ENCODE peak calls at places on chromosomes 13 and 19, in four cellular contexts. One of them, this sample, is unnamed.

GRCh38 chr13:35785563-35786327 is 309.3 kb upstream of the MAB21L1 start:
- DNase-seq in stimulated activated CD4-positive, alpha-beta T cell treated with anti-CD3 and anti-CD28 coated beads, Interleukin-4, amount 100 ng/mL, for 4 hours: no peak
- DNase-seq in choroid plexus epithelial cell: no peak
- DNase-seq in AG20443: no peak
- DNase-seq in this sample: no peak

GRCh38 chr19:57171551-57172081 is 4.3 kb upstream of the DUXA start:
- DNase-seq in choroid plexus epithelial cell: peak; percentile 61
- DNase-seq in stimulated activated CD4-positive, alpha-beta T cell treated with anti-CD3 and anti-CD28 coated beads, Interleukin-4, amount 100 ng/mL, for 4 hours: peak; percentile 15
- DNase-seq in AG20443: peak; percentile 72
- DNase-seq in this sample: peak; percentile 57

GRCh38 chr13:49569993-49570689 is 15.2 kb downstream of the RCBTB1 start:
- DNase-seq in stimulated activated CD4-positive, alpha-beta T cell treated with anti-CD3 and anti-CD28 coated beads, Interleukin-4, amount 100 ng/mL, for 4 hours: no peak
- DNase-seq in choroid plexus epithelial cell: no peak
- DNase-seq in AG20443: no peak
- DNase-seq in this sample: no peak

GRCh38 chr19:3225677-3226093 is 1.2 kb downstream of the CELF5 start:
- DNase-seq in stimulated activated CD4-positive, alpha-beta T cell treated with anti-CD3 and anti-CD28 coated beads, Interleukin-4, amount 100 ng/mL, for 4 hours: no peak
- DNase-seq in AG20443: peak; percentile 17
- DNase-seq in choroid plexus epithelial cell: no peak
- DNase-seq in this sample: no peak

GRCh38 chr13:46773556-46773955 is 23.4 kb downstream of the ESD start:
- DNase-seq in AG20443: no peak
- DNase-seq in stimulated activated CD4-positive, alpha-beta T cell treated with anti-CD3 and anti-CD28 coated beads, Interleukin-4, amount 100 ng/mL, for 4 hours: no peak
- DNase-seq in choroid plexus epithelial cell: no peak
- DNase-seq in this sample: no peak

GRCh38 chr19:47351545-47351944 is 2.4 kb downstream of the DHX34 start:
- DNase-seq in AG20443: peak; percentile 41
- DNase-seq in stimulated activated CD4-positive, alpha-beta T cell treated with anti-CD3 and anti-CD28 coated beads, Interleukin-4, amount 100 ng/mL, for 4 hours: no peak
- DNase-seq in choroid plexus epithelial cell: peak; percentile 82
- DNase-seq in this sample: no peak

GRCh38 chr13:69553976-69554375 is 553.6 kb upstream of the ATXN8OS start:
- DNase-seq in stimulated activated CD4-positive, alpha-beta T cell treated with anti-CD3 and anti-CD28 coated beads, Interleukin-4, amount 100 ng/mL, for 4 hours: no peak
- DNase-seq in choroid plexus epithelial cell: no peak
- DNase-seq in AG20443: no peak
- DNase-seq in this sample: no peak

GRCh38 chr19:42242071-42242511 is 311 bp downstream of the GSK3A start:
- DNase-seq in AG20443: peak; percentile 33
- DNase-seq in stimulated activated CD4-positive, alpha-beta T cell treated with anti-CD3 and anti-CD28 coated beads, Interleukin-4, amount 100 ng/mL, for 4 hours: peak; percentile 42
- DNase-seq in choroid plexus epithelial cell: peak; percentile 14
- DNase-seq in this sample: peak; percentile 53

GRCh38 chr13:24624363-24624762 is 55.8 kb upstream of the ATP12A start:
- DNase-seq in AG20443: no peak
- DNase-seq in choroid plexus epithelial cell: no peak
- DNase-seq in stimulated activated CD4-positive, alpha-beta T cell treated with anti-CD3 and anti-CD28 coated beads, Interleukin-4, amount 100 ng/mL, for 4 hours: no peak
- DNase-seq in this sample: no peak

GRCh38 chr13:41916173-41916954 is 44.5 kb downstream of the VWA8 start:
- DNase-seq in choroid plexus epithelial cell: peak; percentile 93
- DNase-seq in AG20443: peak; percentile 41
- DNase-seq in stimulated activated CD4-positive, alpha-beta T cell treated with anti-CD3 and anti-CD28 coated beads, Interleukin-4, amount 100 ng/mL, for 4 hours: no peak
- DNase-seq in this sample: no peak

GRCh38 chr19:30224689-30225606 is 147.2 kb upstream of the ZNF536 start:
- DNase-seq in stimulated activated CD4-positive, alpha-beta T cell treated with anti-CD3 and anti-CD28 coated beads, Interleukin-4, amount 100 ng/mL, for 4 hours: no peak
- DNase-seq in AG20443: peak; percentile 60
- DNase-seq in choroid plexus epithelial cell: no peak
- DNase-seq in this sample: no peak

GRCh38 chr13:46962286-46962941 is 65.6 kb upstream of the HTR2A start:
- DNase-seq in choroid plexus epithelial cell: peak; percentile 41
- DNase-seq in stimulated activated CD4-positive, alpha-beta T cell treated with anti-CD3 and anti-CD28 coated beads, Interleukin-4, amount 100 ng/mL, for 4 hours: no peak
- DNase-seq in AG20443: peak; percentile 27
- DNase-seq in this sample: no peak

GRCh38 chr19:8585894-8586750 is 8.9 kb upstream of the MYO1F start:
- DNase-seq in AG20443: peak; percentile 55
- DNase-seq in stimulated activated CD4-positive, alpha-beta T cell treated with anti-CD3 and anti-CD28 coated beads, Interleukin-4, amount 100 ng/mL, for 4 hours: peak; percentile 54
- DNase-seq in choroid plexus epithelial cell: peak; percentile 52
- DNase-seq in this sample: no peak

GRCh38 chr13:42102961-42103688 is 54.7 kb downstream of the DGKH start:
- DNase-seq in choroid plexus epithelial cell: peak; percentile 17
- DNase-seq in stimulated activated CD4-positive, alpha-beta T cell treated with anti-CD3 and anti-CD28 coated beads, Interleukin-4, amount 100 ng/mL, for 4 hours: no peak
- DNase-seq in AG20443: peak; percentile 34
- DNase-seq in this sample: no peak

GRCh38 chr13:107117327-107118012 is 549.5 kb upstream of the ARGLU1 start:
- DNase-seq in AG20443: peak; percentile 23
- DNase-seq in choroid plexus epithelial cell: no peak
- DNase-seq in stimulated activated CD4-positive, alpha-beta T cell treated with anti-CD3 and anti-CD28 coated beads, Interleukin-4, amount 100 ng/mL, for 4 hours: no peak
- DNase-seq in this sample: no peak

GRCh38 chr13:112137144-112137543 is 70.2 kb downstream of the SOX1 start:
- DNase-seq in choroid plexus epithelial cell: no peak
- DNase-seq in AG20443: no peak
- DNase-seq in stimulated activated CD4-positive, alpha-beta T cell treated with anti-CD3 and anti-CD28 coated beads, Interleukin-4, amount 100 ng/mL, for 4 hours: no peak
- DNase-seq in this sample: no peak

GRCh38 chr13:60612593-60612992 is 215.6 kb downstream of the TDRD3 start:
- DNase-seq in choroid plexus epithelial cell: no peak
- DNase-seq in AG20443: no peak
- DNase-seq in stimulated activated CD4-positive, alpha-beta T cell treated with anti-CD3 and anti-CD28 coated beads, Interleukin-4, amount 100 ng/mL, for 4 hours: no peak
- DNase-seq in this sample: no peak

GRCh38 chr19:46935066-46935663 is 74.4 kb downstream of the ARHGAP35 start:
- DNase-seq in AG20443: no peak
- DNase-seq in choroid plexus epithelial cell: no peak
- DNase-seq in stimulated activated CD4-positive, alpha-beta T cell treated with anti-CD3 and anti-CD28 coated beads, Interleukin-4, amount 100 ng/mL, for 4 hours: no peak
- DNase-seq in this sample: no peak

GRCh38 chr19:6501740-6502648 is at the start of gene TUBB4A:
- DNase-seq in stimulated activated CD4-positive, alpha-beta T cell treated with anti-CD3 and anti-CD28 coated beads, Interleukin-4, amount 100 ng/mL, for 4 hours: peak; percentile 54
- DNase-seq in AG20443: peak; percentile 32
- DNase-seq in choroid plexus epithelial cell: no peak
- DNase-seq in this sample: no peak

GRCh38 chr13:87684850-87685735 is 13.9 kb downstream of the SLITRK5 start:
- DNase-seq in AG20443: no peak
- DNase-seq in choroid plexus epithelial cell: peak; percentile 51
- DNase-seq in stimulated activated CD4-positive, alpha-beta T cell treated with anti-CD3 and anti-CD28 coated beads, Interleukin-4, amount 100 ng/mL, for 4 hours: no peak
- DNase-seq in this sample: no peak

GRCh38 chr13:41931337-41931736 is 29.6 kb downstream of the VWA8 start:
- DNase-seq in stimulated activated CD4-positive, alpha-beta T cell treated with anti-CD3 and anti-CD28 coated beads, Interleukin-4, amount 100 ng/mL, for 4 hours: no peak
- DNase-seq in AG20443: no peak
- DNase-seq in choroid plexus epithelial cell: peak; percentile 25
- DNase-seq in this sample: no peak

GRCh38 chr13:94674609-94675348 is 37.6 kb downstream of the SOX21 start:
- DNase-seq in AG20443: peak; percentile 61
- DNase-seq in stimulated activated CD4-positive, alpha-beta T cell treated with anti-CD3 and anti-CD28 coated beads, Interleukin-4, amount 100 ng/mL, for 4 hours: peak; percentile 47
- DNase-seq in choroid plexus epithelial cell: peak; percentile 60
- DNase-seq in this sample: no peak

GRCh38 chr19:29113838-29114237 is 99.1 kb downstream of the UQCRFS1 start:
- DNase-seq in AG20443: no peak
- DNase-seq in stimulated activated CD4-positive, alpha-beta T cell treated with anti-CD3 and anti-CD28 coated beads, Interleukin-4, amount 100 ng/mL, for 4 hours: no peak
- DNase-seq in choroid plexus epithelial cell: no peak
- DNase-seq in this sample: no peak

GRCh38 chr19:32199501-32200040 is 145.8 kb upstream of the ZNF507 start:
- DNase-seq in stimulated activated CD4-positive, alpha-beta T cell treated with anti-CD3 and anti-CD28 coated beads, Interleukin-4, amount 100 ng/mL, for 4 hours: no peak
- DNase-seq in AG20443: no peak
- DNase-seq in choroid plexus epithelial cell: no peak
- DNase-seq in this sample: peak; percentile 29

GRCh38 chr19:13118424-13119193 is 545 bp downstream of the NACC1 start:
- DNase-seq in stimulated activated CD4-positive, alpha-beta T cell treated with anti-CD3 and anti-CD28 coated beads, Interleukin-4, amount 100 ng/mL, for 4 hours: peak; percentile 48
- DNase-seq in AG20443: peak; percentile 56
- DNase-seq in choroid plexus epithelial cell: peak; percentile 52
- DNase-seq in this sample: peak; percentile 78

GRCh38 chr19:41997121-41997850 is 3.3 kb upstream of the ATP1A3 start:
- DNase-seq in stimulated activated CD4-positive, alpha-beta T cell treated with anti-CD3 and anti-CD28 coated beads, Interleukin-4, amount 100 ng/mL, for 4 hours: peak; percentile 36
- DNase-seq in choroid plexus epithelial cell: peak; percentile 45
- DNase-seq in AG20443: peak; percentile 90
- DNase-seq in this sample: no peak

GRCh38 chr13:46386426-46386995 is 541 bp downstream of the RUBCNL start:
- DNase-seq in AG20443: no peak
- DNase-seq in choroid plexus epithelial cell: no peak
- DNase-seq in stimulated activated CD4-positive, alpha-beta T cell treated with anti-CD3 and anti-CD28 coated beads, Interleukin-4, amount 100 ng/mL, for 4 hours: no peak
- DNase-seq in this sample: no peak

GRCh38 chr19:2841858-2842574 is 741 bp downstream of the ZNF555 start:
- DNase-seq in AG20443: no peak
- DNase-seq in stimulated activated CD4-positive, alpha-beta T cell treated with anti-CD3 and anti-CD28 coated beads, Interleukin-4, amount 100 ng/mL, for 4 hours: no peak
- DNase-seq in choroid plexus epithelial cell: no peak
- DNase-seq in this sample: no peak

GRCh38 chr13:40109324-40109958 is 454.0 kb downstream of the COG6 start:
- DNase-seq in choroid plexus epithelial cell: peak; percentile 98
- DNase-seq in AG20443: peak; percentile 82
- DNase-seq in stimulated activated CD4-positive, alpha-beta T cell treated with anti-CD3 and anti-CD28 coated beads, Interleukin-4, amount 100 ng/mL, for 4 hours: no peak
- DNase-seq in this sample: no peak

GRCh38 chr13:23695711-23696512 is 125.7 kb downstream of the TNFRSF19 start:
- DNase-seq in choroid plexus epithelial cell: no peak
- DNase-seq in AG20443: peak; percentile 29
- DNase-seq in stimulated activated CD4-positive, alpha-beta T cell treated with anti-CD3 and anti-CD28 coated beads, Interleukin-4, amount 100 ng/mL, for 4 hours: peak; percentile 46
- DNase-seq in this sample: peak; percentile 61

GRCh38 chr13:76019421-76020044 is 383.4 kb downstream of the LMO7 start:
- DNase-seq in AG20443: peak; percentile 5
- DNase-seq in stimulated activated CD4-positive, alpha-beta T cell treated with anti-CD3 and anti-CD28 coated beads, Interleukin-4, amount 100 ng/mL, for 4 hours: no peak
- DNase-seq in choroid plexus epithelial cell: no peak
- DNase-seq in this sample: no peak

GRCh38 chr19:54287456-54287855 is 6.5 kb upstream of the LILRB2 start:
- DNase-seq in AG20443: peak; percentile 25
- DNase-seq in choroid plexus epithelial cell: peak; percentile 11
- DNase-seq in stimulated activated CD4-positive, alpha-beta T cell treated with anti-CD3 and anti-CD28 coated beads, Interleukin-4, amount 100 ng/mL, for 4 hours: no peak
- DNase-seq in this sample: no peak